ENCODE peak calls at places on chromosome 21, in seven cellular contexts. One of them, this sample, is unnamed.

GRCh38 chr21:32122082-32122481 is 156.8 kb downstream of the MIS18A start:
- DNase-seq in IMR-90: no peak
- DNase-seq in fibroblast of villous mesenchyme: no peak
- DNase-seq in skeletal muscle cell: no peak
- DNase-seq in left lung: no peak
- DNase-seq in uterus: no peak
- DNase-seq in choroid plexus epithelial cell: no peak
- DNase-seq in this sample: peak; percentile 32

GRCh38 chr21:18499761-18500376 is 96.3 kb upstream of the TMPRSS15 start:
- DNase-seq in choroid plexus epithelial cell: peak; percentile 73
- DNase-seq in left lung: no peak
- DNase-seq in skeletal muscle cell: no peak
- DNase-seq in fibroblast of villous mesenchyme: peak; percentile 18
- DNase-seq in uterus: no peak
- DNase-seq in IMR-90: peak; percentile 13
- DNase-seq in this sample: peak; percentile 78

GRCh38 chr21:41175080-41175479 is 7.1 kb downstream of the BACE2 start:
- DNase-seq in fibroblast of villous mesenchyme: no peak
- DNase-seq in left lung: no peak
- DNase-seq in skeletal muscle cell: no peak
- DNase-seq in IMR-90: no peak
- DNase-seq in choroid plexus epithelial cell: no peak
- DNase-seq in uterus: no peak
- DNase-seq in this sample: no peak

GRCh38 chr21:17472167-17472566 is 40.7 kb upstream of the CXADR start:
- DNase-seq in choroid plexus epithelial cell: no peak
- DNase-seq in skeletal muscle cell: no peak
- DNase-seq in IMR-90: no peak
- DNase-seq in left lung: no peak
- DNase-seq in uterus: no peak
- DNase-seq in fibroblast of villous mesenchyme: no peak
- DNase-seq in this sample: no peak

GRCh38 chr21:32412998-32413504 is 545 bp downstream of the EVA1C start:
- DNase-seq in fibroblast of villous mesenchyme: peak; percentile 53
- DNase-seq in IMR-90: no peak
- DNase-seq in choroid plexus epithelial cell: no peak
- DNase-seq in left lung: peak; percentile 54
- DNase-seq in uterus: peak; percentile 61
- DNase-seq in skeletal muscle cell: no peak
- DNase-seq in this sample: peak; percentile 63

GRCh38 chr21:25313891-25314646 is 293.2 kb downstream of the MRPL39 start:
- DNase-seq in fibroblast of villous mesenchyme: peak; percentile 16
- DNase-seq in skeletal muscle cell: no peak
- DNase-seq in uterus: no peak
- DNase-seq in left lung: no peak
- DNase-seq in IMR-90: peak; percentile 67
- DNase-seq in choroid plexus epithelial cell: peak; percentile 70
- DNase-seq in this sample: no peak

GRCh38 chr21:17644186-17644585 is 31.5 kb upstream of the BTG3 start:
- DNase-seq in choroid plexus epithelial cell: no peak
- DNase-seq in uterus: no peak
- DNase-seq in IMR-90: no peak
- DNase-seq in left lung: no peak
- DNase-seq in skeletal muscle cell: no peak
- DNase-seq in fibroblast of villous mesenchyme: no peak
- DNase-seq in this sample: no peak

GRCh38 chr21:25039461-25040380 is 567.6 kb downstream of the MRPL39 start:
- DNase-seq in fibroblast of villous mesenchyme: no peak
- DNase-seq in uterus: no peak
- DNase-seq in skeletal muscle cell: no peak
- DNase-seq in IMR-90: peak; percentile 5
- DNase-seq in left lung: no peak
- DNase-seq in choroid plexus epithelial cell: peak; percentile 7
- DNase-seq in this sample: peak; percentile 34

GRCh38 chr21:32134441-32135159 is 144.2 kb downstream of the MIS18A start:
- DNase-seq in left lung: no peak
- DNase-seq in fibroblast of villous mesenchyme: no peak
- DNase-seq in choroid plexus epithelial cell: no peak
- DNase-seq in uterus: no peak
- DNase-seq in IMR-90: no peak
- DNase-seq in skeletal muscle cell: no peak
- DNase-seq in this sample: no peak

GRCh38 chr21:20572582-20572981 is 425.6 kb upstream of the NCAM2 start:
- DNase-seq in left lung: no peak
- DNase-seq in IMR-90: no peak
- DNase-seq in uterus: no peak
- DNase-seq in fibroblast of villous mesenchyme: no peak
- DNase-seq in skeletal muscle cell: no peak
- DNase-seq in choroid plexus epithelial cell: no peak
- DNase-seq in this sample: no peak

GRCh38 chr21:14975136-14975905 is 89.5 kb downstream of the NRIP1 start:
- DNase-seq in skeletal muscle cell: no peak
- DNase-seq in fibroblast of villous mesenchyme: no peak
- DNase-seq in uterus: no peak
- DNase-seq in IMR-90: no peak
- DNase-seq in left lung: no peak
- DNase-seq in choroid plexus epithelial cell: no peak
- DNase-seq in this sample: no peak

GRCh38 chr21:38671716-38672115 is 134.0 kb upstream of the ETS2 start:
- DNase-seq in left lung: no peak
- DNase-seq in skeletal muscle cell: no peak
- DNase-seq in uterus: no peak
- DNase-seq in IMR-90: no peak
- DNase-seq in fibroblast of villous mesenchyme: peak; percentile 10
- DNase-seq in choroid plexus epithelial cell: peak; percentile 52
- DNase-seq in this sample: no peak

GRCh38 chr21:38679531-38679930 is 126.2 kb upstream of the ETS2 start:
- DNase-seq in fibroblast of villous mesenchyme: peak; percentile 75
- DNase-seq in uterus: no peak
- DNase-seq in skeletal muscle cell: peak; percentile 25
- DNase-seq in choroid plexus epithelial cell: peak; percentile 80
- DNase-seq in left lung: no peak
- DNase-seq in IMR-90: peak; percentile 62
- DNase-seq in this sample: no peak

GRCh38 chr21:38680401-38680800 is 125.3 kb upstream of the ETS2 start:
- DNase-seq in uterus: no peak
- DNase-seq in skeletal muscle cell: no peak
- DNase-seq in choroid plexus epithelial cell: no peak
- DNase-seq in fibroblast of villous mesenchyme: no peak
- DNase-seq in IMR-90: no peak
- DNase-seq in left lung: no peak
- DNase-seq in this sample: no peak

GRCh38 chr21:38678827-38679226 is 126.9 kb upstream of the ETS2 start:
- DNase-seq in left lung: no peak
- DNase-seq in IMR-90: no peak
- DNase-seq in choroid plexus epithelial cell: no peak
- DNase-seq in fibroblast of villous mesenchyme: no peak
- DNase-seq in skeletal muscle cell: no peak
- DNase-seq in uterus: no peak
- DNase-seq in this sample: no peak

DNA sequence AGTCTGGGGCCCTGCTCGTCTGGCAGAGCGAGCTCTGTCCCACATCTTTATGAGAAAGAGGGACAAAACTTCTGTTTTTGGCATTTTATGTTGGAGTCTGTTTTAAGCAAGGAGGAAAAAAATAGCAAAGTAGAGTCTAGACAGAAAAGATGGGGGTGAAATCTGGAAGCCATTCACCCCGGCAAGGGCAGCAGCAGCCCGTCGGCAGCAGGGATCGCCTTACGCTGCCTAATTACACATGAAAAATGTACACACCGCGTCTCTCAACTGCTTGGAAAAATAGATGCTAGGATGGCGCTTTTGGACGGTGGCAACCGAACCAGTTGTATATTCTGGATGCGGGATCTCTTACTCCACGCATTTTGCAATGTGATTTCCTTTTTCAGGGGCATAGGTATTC is 130.3 kb upstream of the ETS2 start:
- DNase-seq in IMR-90: no peak
- DNase-seq in choroid plexus epithelial cell: no peak
- DNase-seq in left lung: no peak
- DNase-seq in uterus: no peak
- DNase-seq in skeletal muscle cell: no peak
- DNase-seq in fibroblast of villous mesenchyme: no peak
- DNase-seq in this sample: no peak
- H3K4me3 ChIP-seq in IMR-90: no peak overlapping the region
- H3K4me3 ChIP-seq in choroid plexus epithelial cell: no peak overlapping the region
- H3K4me3 ChIP-seq in left lung: no peak overlapping the region
- H3K4me3 ChIP-seq in uterus: no peak overlapping the region
- H3K4me3 ChIP-seq in skeletal muscle cell: no peak overlapping the region
- H3K4me3 ChIP-seq in fibroblast of villous mesenchyme: no peak overlapping the region
- H3K4me3 ChIP-seq in this sample: no peak overlapping the region

DNA sequence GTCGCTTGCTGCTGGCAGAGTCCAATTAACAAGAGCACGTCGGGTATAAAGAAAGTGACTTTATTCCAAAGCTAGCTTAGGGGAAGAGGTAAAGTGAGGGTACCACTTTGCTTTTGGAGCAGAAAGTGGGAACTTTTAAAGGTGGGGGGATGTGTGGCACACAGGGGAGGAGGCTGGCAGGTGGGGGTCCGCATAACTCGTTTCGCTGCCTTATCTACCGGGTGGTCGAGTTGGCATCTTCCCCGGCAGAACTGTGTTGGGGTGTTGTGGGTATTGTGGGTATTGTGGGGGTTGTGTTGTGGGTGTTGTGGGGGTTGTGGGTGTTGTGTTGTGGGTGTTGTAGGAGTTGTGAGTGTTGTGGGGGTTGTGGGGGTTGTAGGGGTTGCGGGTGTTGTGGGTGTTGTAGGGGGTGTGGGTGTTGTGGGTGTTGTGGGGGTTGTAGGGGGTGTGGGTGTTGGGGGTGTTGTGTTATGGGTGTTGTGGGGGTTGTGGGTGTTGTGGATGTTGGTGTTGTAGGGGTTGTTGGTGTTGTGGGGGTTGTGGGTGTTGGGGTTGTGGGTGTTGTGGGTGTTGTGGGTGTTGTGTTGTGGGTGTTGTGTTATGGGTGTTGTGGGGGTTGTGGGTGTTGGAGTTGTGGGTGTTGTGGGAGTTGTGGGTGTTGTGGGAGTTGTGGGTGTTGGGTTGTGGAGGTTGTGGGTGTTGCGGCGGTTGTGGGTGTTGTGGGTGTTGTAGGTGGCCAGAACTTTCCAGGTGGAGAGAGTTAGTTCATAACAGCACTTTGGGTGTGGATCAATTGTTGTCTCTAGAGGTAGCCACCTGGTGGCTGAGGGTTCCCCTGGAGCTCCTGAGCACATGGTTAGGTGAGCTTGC is 52.7 kb downstream of the AGPAT3 start:
- DNase-seq in uterus: no peak
- DNase-seq in choroid plexus epithelial cell: no peak
- DNase-seq in left lung: no peak
- DNase-seq in IMR-90: no peak
- DNase-seq in fibroblast of villous mesenchyme: no peak
- DNase-seq in skeletal muscle cell: no peak
- DNase-seq in this sample: no peak
- H3K4me3 ChIP-seq in uterus: no peak overlapping the region
- H3K4me3 ChIP-seq in choroid plexus epithelial cell: no peak overlapping the region
- H3K4me3 ChIP-seq in left lung: no peak overlapping the region
- H3K4me3 ChIP-seq in IMR-90: no peak overlapping the region
- H3K4me3 ChIP-seq in fibroblast of villous mesenchyme: no peak overlapping the region
- H3K4me3 ChIP-seq in skeletal muscle cell: no peak overlapping the region
- H3K4me3 ChIP-seq in this sample: no peak overlapping the region

DNA sequence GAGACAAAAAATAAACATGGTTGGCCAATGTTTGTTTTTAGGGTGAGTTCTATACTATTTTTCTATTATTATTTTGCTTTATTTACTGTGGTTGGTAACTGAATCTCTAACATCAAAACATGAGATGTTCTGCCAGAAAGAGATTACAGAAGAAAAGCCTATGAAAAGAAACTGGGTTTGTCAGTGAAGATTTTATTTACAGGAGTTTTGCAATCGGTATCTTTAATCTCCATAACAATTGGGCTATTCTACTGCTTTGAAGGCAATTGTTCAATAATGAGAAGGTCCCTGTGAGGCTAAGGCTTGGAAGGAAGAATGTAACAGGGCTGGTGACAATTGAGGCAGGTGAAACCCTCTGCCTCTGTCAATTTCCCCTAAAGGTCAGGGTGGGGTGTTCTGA is 155.5 kb downstream of the CLIC6 start:
- DNase-seq in left lung: no peak
- DNase-seq in choroid plexus epithelial cell: no peak
- DNase-seq in IMR-90: no peak
- DNase-seq in fibroblast of villous mesenchyme: peak; percentile 53
- DNase-seq in uterus: no peak
- DNase-seq in skeletal muscle cell: no peak
- DNase-seq in this sample: no peak
- H3K4me3 ChIP-seq in left lung: no peak overlapping the region
- H3K4me3 ChIP-seq in choroid plexus epithelial cell: no peak overlapping the region
- H3K4me3 ChIP-seq in IMR-90: no peak overlapping the region
- H3K4me3 ChIP-seq in fibroblast of villous mesenchyme: no peak overlapping the region
- H3K4me3 ChIP-seq in uterus: no peak overlapping the region
- H3K4me3 ChIP-seq in skeletal muscle cell: no peak overlapping the region
- H3K4me3 ChIP-seq in this sample: no peak overlapping the region

GRCh38 chr21:45088116-45088515 is 13.7 kb downstream of the ADARB1 start:
- DNase-seq in choroid plexus epithelial cell: no peak
- DNase-seq in uterus: no peak
- DNase-seq in left lung: no peak
- DNase-seq in skeletal muscle cell: no peak
- DNase-seq in fibroblast of villous mesenchyme: no peak
- DNase-seq in IMR-90: no peak
- DNase-seq in this sample: no peak

GRCh38 chr21:45087022-45087823 is 12.8 kb downstream of the ADARB1 start:
- DNase-seq in skeletal muscle cell: no peak
- DNase-seq in choroid plexus epithelial cell: peak; percentile 65
- DNase-seq in uterus: no peak
- DNase-seq in IMR-90: peak; percentile 44
- DNase-seq in left lung: no peak
- DNase-seq in fibroblast of villous mesenchyme: peak; percentile 61
- DNase-seq in this sample: no peak

GRCh38 chr21:45084881-45085536 is 10.6 kb downstream of the ADARB1 start:
- DNase-seq in fibroblast of villous mesenchyme: no peak
- DNase-seq in uterus: no peak
- DNase-seq in left lung: no peak
- DNase-seq in skeletal muscle cell: no peak
- DNase-seq in IMR-90: no peak
- DNase-seq in choroid plexus epithelial cell: no peak
- DNase-seq in this sample: no peak

GRCh38 chr21:45085700-45086099 is 11.3 kb downstream of the ADARB1 start:
- DNase-seq in skeletal muscle cell: no peak
- DNase-seq in left lung: no peak
- DNase-seq in IMR-90: no peak
- DNase-seq in choroid plexus epithelial cell: no peak
- DNase-seq in uterus: no peak
- DNase-seq in fibroblast of villous mesenchyme: no peak
- DNase-seq in this sample: no peak

DNA sequence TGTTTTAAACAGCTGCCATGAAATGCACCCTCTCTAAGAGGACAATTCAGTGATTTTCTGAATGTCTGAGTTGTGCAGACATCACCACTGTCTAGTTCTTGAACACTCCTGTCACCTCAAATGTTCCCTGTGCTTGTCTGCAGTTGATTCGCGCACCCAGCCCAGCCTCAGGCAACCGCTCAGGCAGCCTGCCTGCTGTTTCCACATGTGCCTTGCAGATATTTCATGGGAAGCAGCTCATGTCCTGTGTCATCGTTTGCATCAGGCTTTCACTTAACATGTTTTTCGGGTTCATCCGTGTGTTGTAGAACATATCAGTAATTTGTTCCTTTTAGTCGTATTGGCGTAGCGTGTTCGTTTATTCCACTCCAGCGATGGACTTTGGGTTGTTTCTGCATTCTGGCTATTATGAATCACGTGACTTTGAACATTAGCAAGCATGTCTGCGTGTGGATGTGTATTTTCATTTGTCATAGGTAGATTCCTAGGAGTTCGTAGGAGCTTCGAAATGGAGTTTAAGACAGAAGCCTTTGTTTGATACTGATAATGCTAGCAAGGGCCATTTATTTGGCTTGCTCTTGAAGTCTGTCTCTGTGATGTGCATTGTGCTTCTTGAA is 12.1 kb downstream of the ADARB1 start:
- DNase-seq in skeletal muscle cell: no peak
- DNase-seq in choroid plexus epithelial cell: no peak
- DNase-seq in left lung: no peak
- DNase-seq in IMR-90: no peak
- DNase-seq in uterus: no peak
- DNase-seq in fibroblast of villous mesenchyme: no peak
- DNase-seq in this sample: no peak
- H3K4me3 ChIP-seq in skeletal muscle cell: no peak overlapping the region
- H3K4me3 ChIP-seq in choroid plexus epithelial cell: no peak overlapping the region
- H3K4me3 ChIP-seq in left lung: no peak overlapping the region
- H3K4me3 ChIP-seq in IMR-90: no peak overlapping the region
- H3K4me3 ChIP-seq in uterus: no peak overlapping the region
- H3K4me3 ChIP-seq in fibroblast of villous mesenchyme: no peak overlapping the region
- H3K4me3 ChIP-seq in this sample: no peak overlapping the region

This sample was measured in GM23338.